ENCODE peak calls at places on chromosome 4, in four cellular contexts. One of them, this sample, is unnamed.

GRCh38 chr4:61772116-61772515 is 572.0 kb downstream of the ADGRL3 start:
- DNase-seq in PC-9: peak; percentile 23
- DNase-seq in HCT116: no peak
- DNase-seq in hepatocyte: no peak
- DNase-seq in this sample: peak; percentile 83

GRCh38 chr4:83821493-83821892 is 285.6 kb downstream of the GPAT3 start:
- DNase-seq in HCT116: no peak
- DNase-seq in hepatocyte: no peak
- DNase-seq in PC-9: no peak
- DNase-seq in this sample: no peak

GRCh38 chr4:15353207-15353606 is 74.6 kb upstream of the C1QTNF7 start:
- DNase-seq in PC-9: no peak
- DNase-seq in hepatocyte: no peak
- DNase-seq in HCT116: no peak
- DNase-seq in this sample: no peak

GRCh38 chr4:57102050-57102564 is 8.1 kb downstream of the IGFBP7 start:
- DNase-seq in PC-9: peak; percentile 56
- DNase-seq in hepatocyte: no peak
- DNase-seq in HCT116: no peak
- DNase-seq in this sample: peak; percentile 24

GRCh38 chr4:103076777-103077347 is 301 bp upstream of the SLC9B2 start:
- DNase-seq in hepatocyte: no peak
- DNase-seq in HCT116: peak; percentile 3
- DNase-seq in PC-9: no peak
- DNase-seq in this sample: no peak

GRCh38 chr4:53477038-53477565 is 99.7 kb downstream of the FIP1L1 start:
- DNase-seq in PC-9: no peak
- DNase-seq in HCT116: no peak
- DNase-seq in hepatocyte: peak; percentile 32
- DNase-seq in this sample: no peak

GRCh38 chr4:108210989-108211725 is 42.4 kb upstream of the LEF1 start:
- DNase-seq in PC-9: no peak
- DNase-seq in hepatocyte: no peak
- DNase-seq in HCT116: no peak
- DNase-seq in this sample: peak; percentile 75

GRCh38 chr4:69167300-69167699 is 47.2 kb downstream of the UGT2B11 start:
- DNase-seq in PC-9: no peak
- DNase-seq in hepatocyte: no peak
- DNase-seq in HCT116: no peak
- DNase-seq in this sample: no peak

GRCh38 chr4:86014599-86014998 is 345.3 kb downstream of the MAPK10 start:
- DNase-seq in PC-9: no peak
- DNase-seq in hepatocyte: peak; percentile 7
- DNase-seq in HCT116: no peak
- DNase-seq in this sample: no peak

GRCh38 chr4:15870079-15870478 is 68.5 kb downstream of the FGFBP1 start:
- DNase-seq in hepatocyte: no peak
- DNase-seq in PC-9: no peak
- DNase-seq in HCT116: no peak
- DNase-seq in this sample: no peak

GRCh38 chr4:76292730-76293129 is 13.8 kb upstream of the STBD1 start:
- DNase-seq in PC-9: no peak
- DNase-seq in HCT116: no peak
- DNase-seq in hepatocyte: no peak
- DNase-seq in this sample: no peak

GRCh38 chr4:34193451-34194154 is 2050.7 kb downstream of the ARAP2 start:
- DNase-seq in PC-9: no peak
- DNase-seq in HCT116: no peak
- DNase-seq in hepatocyte: no peak
- DNase-seq in this sample: peak; percentile 25

GRCh38 chr4:81135501-81135900 is 79.5 kb downstream of the PRKG2 start:
- DNase-seq in PC-9: no peak
- DNase-seq in HCT116: no peak
- DNase-seq in hepatocyte: no peak
- DNase-seq in this sample: peak; percentile 43

GRCh38 chr4:81136161-81136910 is 78.7 kb downstream of the PRKG2 start:
- DNase-seq in PC-9: no peak
- DNase-seq in HCT116: no peak
- DNase-seq in hepatocyte: no peak
- DNase-seq in this sample: peak; percentile 70

GRCh38 chr4:81131066-81131465 is 84.0 kb downstream of the PRKG2 start:
- DNase-seq in HCT116: no peak
- DNase-seq in hepatocyte: no peak
- DNase-seq in PC-9: no peak
- DNase-seq in this sample: no peak

GRCh38 chr4:81131563-81131962 is 83.5 kb downstream of the PRKG2 start:
- DNase-seq in hepatocyte: no peak
- DNase-seq in PC-9: no peak
- DNase-seq in HCT116: no peak
- DNase-seq in this sample: no peak

GRCh38 chr4:81130569-81130968 is 84.5 kb downstream of the PRKG2 start:
- DNase-seq in HCT116: no peak
- DNase-seq in hepatocyte: no peak
- DNase-seq in PC-9: no peak
- DNase-seq in this sample: no peak
- H3K4me2 ChIP-seq in HCT116: no peak overlapping the region
- H3K4me2 ChIP-seq in hepatocyte: no peak overlapping the region
- H3K4me2 ChIP-seq in PC-9: peak overlapping the region; percentile 26
- H3K4me2 ChIP-seq in this sample: no peak overlapping the region

GRCh38 chr4:126895988-126896570 is 736.7 kb upstream of the INTU start:
- DNase-seq in PC-9: no peak
- DNase-seq in hepatocyte: no peak
- DNase-seq in HCT116: no peak
- DNase-seq in this sample: no peak

GRCh38 chr4:126897038-126897437 is 735.7 kb upstream of the INTU start:
- DNase-seq in PC-9: no peak
- DNase-seq in HCT116: no peak
- DNase-seq in hepatocyte: no peak
- DNase-seq in this sample: no peak

GRCh38 chr4:126894963-126895362 is 737.8 kb upstream of the INTU start:
- DNase-seq in HCT116: no peak
- DNase-seq in PC-9: no peak
- DNase-seq in hepatocyte: no peak
- DNase-seq in this sample: no peak

GRCh38 chr4:126899382-126899801 is 733.4 kb upstream of the INTU start:
- DNase-seq in PC-9: no peak
- DNase-seq in HCT116: peak; percentile 32
- DNase-seq in hepatocyte: no peak
- DNase-seq in this sample: peak; percentile 26

DNA sequence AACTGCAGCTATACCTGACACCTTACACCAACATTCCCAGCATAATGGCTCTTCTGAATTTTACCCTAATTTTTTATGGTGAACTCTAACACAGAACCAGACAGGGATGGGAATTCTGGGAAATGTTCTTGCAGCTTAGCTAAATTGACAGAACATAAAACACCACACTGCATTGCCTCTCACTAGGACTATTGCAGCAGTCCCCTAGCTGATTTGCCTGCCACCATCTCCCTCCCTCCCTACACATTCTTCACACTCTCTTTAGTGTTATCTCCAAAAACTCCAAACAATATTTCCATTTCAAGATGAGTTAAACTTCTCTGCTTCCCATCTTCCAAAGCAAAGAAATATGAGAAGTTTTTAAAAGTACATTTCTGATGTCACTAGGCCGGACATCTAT is 733.9 kb upstream of the INTU start:
- DNase-seq in PC-9: no peak
- DNase-seq in hepatocyte: no peak
- DNase-seq in HCT116: no peak
- DNase-seq in this sample: no peak
- H3K4me2 ChIP-seq in PC-9: no peak overlapping the region
- H3K4me2 ChIP-seq in hepatocyte: no peak overlapping the region
- H3K4me2 ChIP-seq in HCT116: no peak overlapping the region
- H3K4me2 ChIP-seq in this sample: no peak overlapping the region

DNA sequence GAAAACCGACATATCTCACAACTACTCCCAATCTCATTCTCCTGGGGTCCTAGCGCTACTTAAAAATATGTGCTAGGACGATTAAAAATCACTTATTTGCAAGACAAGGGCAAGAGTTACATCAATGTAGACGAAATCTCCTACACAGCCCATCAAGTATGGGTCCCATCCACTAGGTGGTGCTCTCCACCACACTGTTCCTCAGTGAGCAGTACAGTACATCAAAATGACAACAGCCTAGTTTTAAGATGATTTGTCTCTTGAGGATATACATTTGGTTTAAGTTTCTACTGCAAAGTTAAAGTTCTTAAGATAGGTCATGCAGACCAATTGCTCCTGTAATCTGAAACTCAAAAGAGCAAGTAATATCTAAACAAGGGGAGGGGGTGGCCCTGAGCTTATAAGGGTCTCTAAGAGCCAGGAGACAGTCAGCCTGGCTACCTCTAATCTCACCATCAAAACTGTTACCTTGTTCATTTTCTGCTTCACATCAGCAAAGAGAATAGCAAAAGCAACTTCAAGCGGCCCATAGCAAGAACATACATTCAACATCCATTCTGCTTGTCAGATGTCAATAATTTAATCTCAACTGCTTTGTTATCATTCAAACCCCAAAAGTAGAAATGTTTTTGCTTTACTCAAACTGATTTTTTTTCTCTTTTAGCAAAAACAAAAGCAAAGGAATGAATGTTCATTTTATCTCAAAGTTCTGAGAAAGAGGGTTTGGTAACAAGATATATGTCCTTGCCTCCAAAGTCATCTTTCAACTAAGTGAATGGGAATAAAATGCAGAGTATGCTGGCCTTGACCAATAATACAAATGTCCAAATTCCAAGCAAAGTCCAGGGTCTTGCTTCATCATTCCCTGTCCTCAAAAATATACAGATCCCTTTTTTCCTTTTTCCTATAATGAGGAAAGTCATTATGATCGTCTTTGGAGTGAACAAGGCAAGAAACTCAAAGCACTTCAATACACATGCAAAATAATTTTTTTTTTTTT is 53.1 kb downstream of the STX18 start:
- DNase-seq in PC-9: peak; percentile 57
- DNase-seq in HCT116: peak; percentile 60
- DNase-seq in hepatocyte: peak; percentile 87
- DNase-seq in this sample: peak; percentile 76
- H3K4me2 ChIP-seq in PC-9: no peak overlapping the region
- H3K4me2 ChIP-seq in HCT116: no peak overlapping the region
- H3K4me2 ChIP-seq in hepatocyte: no peak overlapping the region
- H3K4me2 ChIP-seq in this sample: no peak overlapping the region

DNA sequence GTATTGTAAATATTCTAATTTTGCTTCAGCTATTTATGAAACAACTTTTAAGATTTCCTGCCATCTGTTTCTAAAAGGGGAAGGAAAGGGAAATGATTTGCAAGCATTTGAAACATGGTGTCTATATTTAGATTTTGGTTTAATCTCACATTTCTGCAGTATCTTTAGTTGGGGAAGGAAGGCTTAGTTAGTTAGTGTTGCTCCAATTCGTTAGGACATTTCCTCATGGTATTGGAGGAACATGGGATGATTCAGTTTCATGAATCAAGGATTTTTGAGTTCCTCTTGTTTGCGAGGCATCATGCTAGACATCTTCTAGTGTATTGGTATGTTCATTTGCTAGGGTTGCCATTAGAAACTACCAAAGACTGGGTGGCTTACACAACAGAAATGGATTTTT is 20.5 kb upstream of the TMEM192 start:
- DNase-seq in PC-9: no peak
- DNase-seq in hepatocyte: no peak
- DNase-seq in HCT116: no peak
- DNase-seq in this sample: no peak
- H3K4me2 ChIP-seq in PC-9: no peak overlapping the region
- H3K4me2 ChIP-seq in hepatocyte: no peak overlapping the region
- H3K4me2 ChIP-seq in HCT116: no peak overlapping the region
- H3K4me2 ChIP-seq in this sample: no peak overlapping the region

DNA sequence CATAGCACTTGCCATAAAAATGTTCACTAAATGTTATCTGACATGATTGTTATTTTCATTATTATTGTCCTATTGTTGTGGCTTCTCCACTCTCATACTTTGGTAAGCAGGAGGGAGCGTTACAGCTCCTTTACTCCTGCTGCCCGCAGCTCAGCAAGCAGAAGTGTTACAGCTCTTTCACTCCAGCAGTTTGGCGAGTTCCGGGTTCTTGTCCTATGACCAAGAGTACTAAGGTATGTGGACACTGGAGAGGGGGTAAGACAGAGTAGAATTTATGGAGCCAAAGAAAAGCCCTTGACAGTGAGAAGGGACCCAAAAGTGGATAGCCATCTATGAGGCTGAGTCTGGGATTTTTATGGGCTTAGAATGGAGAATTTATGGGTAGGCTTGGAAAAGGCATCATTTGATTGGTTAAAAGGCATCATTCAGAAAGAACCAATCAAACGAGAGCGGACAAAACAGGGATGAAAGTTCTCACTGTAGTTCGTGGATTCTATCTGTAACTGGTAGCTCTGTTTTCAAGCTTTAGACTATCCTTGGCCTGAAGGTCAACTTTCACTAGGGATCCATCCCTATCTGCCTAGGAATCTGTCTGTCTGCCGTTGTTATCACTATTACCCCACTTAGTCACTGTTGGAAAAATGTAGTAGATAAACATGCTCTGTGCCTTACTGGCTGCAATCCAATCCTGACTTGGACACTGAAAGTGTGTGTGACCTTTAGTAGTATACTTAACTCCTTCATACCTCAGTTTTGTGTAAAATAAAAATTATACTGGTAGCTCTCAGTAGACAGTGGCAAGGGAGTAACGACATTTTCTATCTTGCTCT is 545.6 kb upstream of the LCORL start:
- DNase-seq in HCT116: no peak
- DNase-seq in PC-9: no peak
- DNase-seq in hepatocyte: peak; percentile 64
- DNase-seq in this sample: no peak
- H3K4me2 ChIP-seq in HCT116: no peak overlapping the region
- H3K4me2 ChIP-seq in PC-9: no peak overlapping the region
- H3K4me2 ChIP-seq in hepatocyte: peak overlapping the region; percentile 21
- H3K4me2 ChIP-seq in this sample: no peak overlapping the region

DNA sequence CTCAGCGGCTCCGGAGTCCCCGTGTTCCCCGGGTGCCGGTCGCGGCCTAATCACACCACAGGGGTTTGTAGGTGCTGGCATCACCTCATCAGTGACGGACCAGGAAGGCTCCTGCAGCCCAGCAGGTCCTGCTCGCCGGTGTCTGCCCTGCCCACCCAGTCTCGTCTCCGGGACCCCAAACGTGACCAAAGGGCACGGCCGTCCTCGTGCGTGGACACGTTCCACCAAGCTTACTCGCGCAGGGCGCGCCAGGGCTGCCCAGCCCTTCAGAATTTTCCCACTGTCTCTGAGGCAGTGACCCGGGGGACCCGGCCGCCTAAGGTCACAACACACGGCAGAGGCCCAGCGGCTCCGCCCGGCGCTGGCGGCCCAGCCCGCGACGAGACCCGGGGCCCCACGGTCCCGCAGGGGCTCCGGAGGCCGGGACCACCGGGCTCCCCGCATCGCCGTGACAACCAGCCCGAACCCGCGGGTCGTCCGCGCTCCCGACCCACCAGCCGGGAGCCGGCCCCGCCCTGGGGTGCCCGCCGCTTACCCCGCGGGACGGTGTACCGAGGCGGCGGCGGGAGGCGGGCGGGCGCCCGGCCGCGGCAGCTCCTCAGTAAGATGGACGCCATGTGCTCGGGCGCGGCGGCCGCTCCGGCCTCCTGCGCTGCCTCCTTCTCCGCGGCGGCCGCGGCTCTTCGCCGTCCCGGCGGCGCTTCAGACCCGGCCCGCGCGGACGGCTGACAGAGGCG is 454 bp downstream of the LETM1 start:
- DNase-seq in HCT116: no peak
- DNase-seq in PC-9: no peak
- DNase-seq in hepatocyte: peak; percentile 43
- DNase-seq in this sample: peak; percentile 17
- H3K4me2 ChIP-seq in HCT116: peak overlapping the region; percentile 94
- H3K4me2 ChIP-seq in PC-9: peak overlapping the region; percentile 96
- H3K4me2 ChIP-seq in hepatocyte: peak overlapping the region; percentile 82
- H3K4me2 ChIP-seq in this sample: peak overlapping the region; percentile 97